ENCODE peak calls at places on chromosomes 12 and 14, in ten cellular contexts. U, N, I, K, E, A, J, V, W and P are unnamed samples.

GRCh38 chr12:62866451-62867082 is 68.4 kb downstream of the PPM1H start:
- DNase-seq in W (no peak), A (no peak), U (no peak), I (no peak), K (peak; percentile 60), J (peak; percentile 88), N (no peak), E (peak; percentile 11), V (no peak), P (no peak)

GRCh38 chr12:127760996-127761395 is 506.0 kb upstream of the TMEM132C start:
- DNase-seq in A (no peak), V (no peak), U (no peak), J (no peak), N (no peak), E (no peak), W (no peak), K (no peak), I (no peak), P (no peak)

GRCh38 chr12:49693931-49694439 is 13.2 kb downstream of the FMNL3 start:
- DNase-seq in W (no peak), E (no peak), A (no peak), U (no peak), J (no peak), I (no peak), N (no peak), V (no peak), K (no peak), P (no peak)

GRCh38 chr14:50828738-50829471 is 2.1 kb downstream of the NIN start:
- DNase-seq in A (no peak), V (no peak), U (no peak), K (no peak), N (no peak), E (no peak), J (no peak), I (no peak), W (no peak), P (no peak)

GRCh38 chr14:68655961-68656360 is 136.9 kb downstream of the ZFP36L1 start:
- DNase-seq in V (no peak), U (no peak), A (no peak), J (no peak), E (peak; percentile 12), N (no peak), K (no peak), I (no peak), W (no peak), P (peak; percentile 14)

GRCh38 chr12:92735131-92735721 is 32.4 kb downstream of the PLEKHG7 start:
- DNase-seq in I (no peak), E (no peak), N (no peak), A (peak; percentile 18), J (no peak), V (peak; percentile 86), U (no peak), W (no peak), K (peak; percentile 54), P (no peak)

GRCh38 chr12:111363578-111363977 is 5.3 kb downstream of the PHETA1 start:
- DNase-seq in W (no peak), K (peak; percentile 8), V (peak; percentile 35), J (peak; percentile 38), I (no peak), U (no peak), A (no peak), N (no peak), E (no peak), P (no peak)

GRCh38 chr12:105212431-105212830 is 23.5 kb downstream of the APPL2 start:
- DNase-seq in V (peak; percentile 86), J (no peak), E (no peak), U (no peak), W (no peak), K (no peak), I (no peak), N (no peak), A (no peak), P (no peak)

GRCh38 chr12:95848575-95849388 is 10.0 kb upstream of the SNRPF start:
- DNase-seq in K (no peak), E (peak; percentile 49), A (no peak), W (no peak), J (peak; percentile 45), V (no peak), N (peak; percentile 46), U (no peak), I (no peak), P (no peak)

GRCh38 chr12:24709201-24709600 is 239.7 kb downstream of the BCAT1 start:
- DNase-seq in W (no peak), V (no peak), I (no peak), E (no peak), K (no peak), N (no peak), A (no peak), U (no peak), J (peak; percentile 63), P (no peak)

GRCh38 chr14:74531467-74531866 is 37.9 kb downstream of the ISCA2 start:
- DNase-seq in W (no peak), V (no peak), A (peak; percentile 54), K (no peak), I (no peak), U (no peak), J (no peak), N (peak; percentile 45), E (peak; percentile 23), P (peak; percentile 6)